ENCODE peak calls at places on chromosomes 6 and 20, in seven cellular contexts. H, R, G, B, O, E and S are unnamed samples.

GRCh38 chr20:35956616-35957015 is 2.3 kb upstream of the SCAND1 start:
- DNase-seq in R (no peak), G (no peak), H (no peak), B (no peak), E (no peak), O (no peak), S (no peak)

GRCh38 chr6:111068116-111068897 is 19.0 kb upstream of the SLC16A10 start:
- DNase-seq in H (no peak), G (no peak), O (no peak), R (no peak), B (no peak), E (no peak), S (no peak)

GRCh38 chr6:83231146-83231545 is 38.0 kb downstream of the RWDD2A start:
- DNase-seq in R (no peak), B (no peak), E (no peak), H (no peak), O (no peak), G (no peak), S (no peak)

GRCh38 chr20:50216543-50217206 is 26.0 kb downstream of the CEBPB start:
- DNase-seq in R (no peak), H (no peak), E (peak), B (peak), O (no peak), G (no peak), S (no peak)

GRCh38 chr6:117169781-117170281 is 95.5 kb upstream of the VGLL2 start:
- DNase-seq in R (no peak), B (no peak), H (no peak), G (no peak), O (no peak), E (no peak), S (no peak)

GRCh38 chr6:44002071-44002590 is 125.1 kb downstream of the MRPL14 start:
- DNase-seq in H (peak), R (no peak), E (peak), B (peak), O (no peak), G (no peak), S (no peak)

GRCh38 chr20:46721476-46721875 is 12.0 kb downstream of the SLC2A10 start:
- DNase-seq in O (no peak), E (no peak), R (no peak), B (no peak), H (no peak), G (no peak), S (no peak)

GRCh38 chr20:63546686-63547483 is 664 bp downstream of the SRMS start:
- DNase-seq in E (peak), G (no peak), H (no peak), B (no peak), R (no peak), O (no peak), S (no peak)

GRCh38 chr20:63519765-63520593 is 586 bp upstream of the PPDPF start:
- DNase-seq in B (peak), H (peak), O (peak), E (peak), G (no peak), R (peak), S (no peak)

GRCh38 chr6:148559848-148560433 is 186.9 kb upstream of the UST start:
- DNase-seq in H (peak), R (peak), E (peak), G (peak), B (peak), O (peak), S (no peak)

GRCh38 chr20:9348746-9349145 is 165.6 kb upstream of the LAMP5 start:
- DNase-seq in H (no peak), R (no peak), G (no peak), B (no peak), E (no peak), O (no peak), S (no peak)

GRCh38 chr6:63214816-63215215 is 3.5 kb downstream of the FKBP1C start:
- DNase-seq in O (no peak), E (no peak), R (no peak), H (no peak), G (no peak), B (no peak), S (no peak)

GRCh38 chr6:38997128-38997761 is 51.3 kb upstream of the GLP1R start:
- DNase-seq in H (peak), B (peak), E (peak), R (peak), G (no peak), O (peak), S (no peak)

GRCh38 chr6:42748241-42748898 is 2.5 kb upstream of the TBCC start:
- DNase-seq in R (no peak), B (no peak), O (no peak), G (no peak), H (no peak), E (no peak), S (no peak)

GRCh38 chr20:59240006-59240405 is 60.4 kb upstream of the EDN3 start:
- DNase-seq in G (no peak), E (no peak), O (no peak), B (no peak), H (no peak), R (no peak), S (no peak)

GRCh38 chr6:20827798-20828197 is 293.5 kb downstream of the CDKAL1 start:
- DNase-seq in R (no peak), E (no peak), B (no peak), H (no peak), G (no peak), O (no peak), S (no peak)

GRCh38 chr20:51122931-51123658 is 100.2 kb upstream of the KCNG1 start:
- DNase-seq in R (no peak), E (no peak), G (no peak), B (no peak), H (no peak), O (no peak), S (no peak)

GRCh38 chr6:18155273-18155863 is at the start of gene KDM1B:
- DNase-seq in O (peak), E (peak), B (no peak), H (no peak), R (peak), G (no peak), S (peak)

GRCh38 chr6:46993846-46994245 is 48.3 kb downstream of the ADGRF1 start:
- DNase-seq in E (no peak), B (no peak), G (no peak), R (no peak), O (no peak), H (no peak), S (no peak)

GRCh38 chr6:54802775-54803631 is 43.6 kb upstream of the FAM83B start:
- DNase-seq in B (peak), G (no peak), O (no peak), H (no peak), R (no peak), E (no peak), S (no peak)

GRCh38 chr20:48463916-48464315 is 363.9 kb downstream of the PREX1 start:
- DNase-seq in O (no peak), E (no peak), R (no peak), B (no peak), G (no peak), H (no peak), S (no peak)

GRCh38 chr6:26613717-26614683 is 17.2 kb downstream of the ABT1 start:
- DNase-seq in H (peak), R (no peak), B (peak), E (peak), O (no peak), G (no peak), S (no peak)

GRCh38 chr6:45923831-45924391 is 91.7 kb downstream of the CLIC5 start:
- DNase-seq in O (no peak), E (no peak), B (peak), R (peak), H (no peak), G (no peak), S (peak)

GRCh38 chr20:61897401-61898295 is 168.0 kb downstream of the TAF4 start:
- DNase-seq in E (no peak), B (no peak), G (no peak), O (no peak), R (no peak), H (no peak), S (no peak)

GRCh38 chr20:61895686-61896057 is 170.0 kb downstream of the TAF4 start:
- DNase-seq in E (no peak), R (no peak), B (no peak), O (no peak), G (no peak), H (no peak), S (no peak)

GRCh38 chr20:61898405-61898804 is 167.3 kb downstream of the TAF4 start:
- DNase-seq in B (no peak), E (no peak), H (no peak), R (no peak), O (no peak), G (no peak), S (no peak)

GRCh38 chr20:61895016-61895415 is 170.7 kb downstream of the TAF4 start:
- DNase-seq in R (no peak), H (no peak), B (no peak), E (no peak), G (no peak), O (no peak), S (no peak)

DNA sequence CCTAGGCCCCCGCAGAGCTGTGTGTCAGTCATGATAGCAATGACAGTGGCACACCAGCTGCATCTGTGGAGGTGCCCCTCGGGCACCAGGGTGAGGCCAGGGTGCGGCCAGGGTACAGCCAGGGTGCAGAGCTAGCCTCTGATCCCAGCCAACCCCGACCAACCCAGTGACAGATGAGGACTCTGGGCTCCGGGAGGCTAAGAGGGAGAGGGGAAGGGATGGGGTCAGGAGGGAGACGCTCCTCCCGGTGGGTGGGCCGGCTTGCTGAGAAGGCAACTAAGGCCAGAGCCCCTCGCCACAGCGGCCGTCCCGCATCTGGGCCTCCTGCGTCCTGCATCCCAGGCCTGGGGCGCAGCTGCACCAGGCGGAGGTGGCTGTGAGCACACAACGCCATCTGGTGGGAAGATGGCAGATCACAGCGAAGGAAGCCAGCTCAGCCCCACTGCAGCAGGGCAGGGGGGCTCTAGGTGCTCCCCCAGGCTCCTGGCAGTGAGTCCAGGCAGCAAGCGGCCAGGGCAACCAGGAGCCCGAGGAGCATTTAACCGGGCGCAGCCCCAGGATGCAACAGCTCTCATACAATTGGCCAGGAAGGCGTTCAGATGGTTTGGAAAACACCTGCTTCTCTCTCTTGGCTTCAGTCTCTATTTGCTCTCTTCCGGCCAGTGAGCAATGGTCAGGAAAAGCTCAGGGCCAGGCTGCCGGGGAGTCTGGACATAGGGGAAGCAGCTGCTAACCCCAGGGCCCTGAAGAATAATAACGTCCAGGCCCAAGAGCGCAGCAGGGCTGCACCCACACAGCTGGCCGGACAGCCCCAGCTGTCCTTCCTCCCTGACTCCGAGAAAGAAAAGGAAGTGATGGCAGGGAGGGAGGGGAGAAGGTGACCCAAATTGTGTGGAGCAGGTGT is 169.4 kb downstream of the TAF4 start:
- DNase-seq in G (no peak), O (peak), B (peak), R (peak), H (peak), E (peak), S (no peak)
- TF ChIP-seq CTCF in G (no peak), O (peak), B (peak), R (peak), H (peak), E (peak), S (peak)

DNA sequence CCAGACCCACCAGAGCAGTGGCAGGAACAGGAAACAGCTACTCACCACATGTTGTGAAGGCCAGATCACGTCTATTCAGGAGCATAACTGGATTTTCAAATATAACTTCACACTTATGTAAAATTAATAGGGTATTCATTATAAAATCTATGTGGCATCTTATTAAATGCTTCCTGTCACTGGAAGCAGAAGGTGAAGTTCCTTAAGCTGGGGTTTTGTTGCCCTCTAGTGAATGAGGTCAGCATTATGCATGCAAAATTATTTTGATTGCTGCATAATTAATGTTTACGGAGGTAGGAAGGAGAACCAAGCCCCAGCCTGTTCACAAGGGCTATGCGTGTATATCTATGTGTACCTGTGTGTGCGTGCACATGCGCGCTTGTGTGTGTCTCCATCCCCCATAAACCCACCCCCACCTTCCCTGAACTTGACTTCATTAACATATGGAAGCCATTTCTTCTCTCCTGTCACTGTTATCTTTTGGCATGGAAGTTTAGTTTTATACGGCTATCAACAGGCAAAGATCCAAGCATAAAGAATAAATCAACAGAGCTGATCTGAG is 90.3 kb upstream of the CDH4 start:
- DNase-seq in R (no peak), B (no peak), E (no peak), G (no peak), H (no peak), O (no peak), S (no peak)
- TF ChIP-seq CTCF in R (no peak), B (peak), E (no peak), G (no peak), H (no peak), O (no peak), S (no peak)

GRCh38 chr6:122839906-122840305 is 50.8 kb downstream of the SMPDL3A start:
- DNase-seq in H (no peak), R (no peak), B (peak), G (no peak), O (no peak), E (no peak), S (no peak)

GRCh38 chr6:122832515-122833228 is 43.6 kb downstream of the SMPDL3A start:
- DNase-seq in O (no peak), E (no peak), B (no peak), G (no peak), R (no peak), H (peak), S (no peak)

GRCh38 chr6:122833229-122833556 is 44.1 kb downstream of the SMPDL3A start:
- DNase-seq in B (peak), G (no peak), O (no peak), H (no peak), E (peak), R (no peak), S (no peak)

GRCh38 chr6:122839477-122839876 is 50.4 kb downstream of the SMPDL3A start:
- DNase-seq in R (peak), O (peak), G (peak), E (peak), B (peak), H (peak), S (peak)

DNA sequence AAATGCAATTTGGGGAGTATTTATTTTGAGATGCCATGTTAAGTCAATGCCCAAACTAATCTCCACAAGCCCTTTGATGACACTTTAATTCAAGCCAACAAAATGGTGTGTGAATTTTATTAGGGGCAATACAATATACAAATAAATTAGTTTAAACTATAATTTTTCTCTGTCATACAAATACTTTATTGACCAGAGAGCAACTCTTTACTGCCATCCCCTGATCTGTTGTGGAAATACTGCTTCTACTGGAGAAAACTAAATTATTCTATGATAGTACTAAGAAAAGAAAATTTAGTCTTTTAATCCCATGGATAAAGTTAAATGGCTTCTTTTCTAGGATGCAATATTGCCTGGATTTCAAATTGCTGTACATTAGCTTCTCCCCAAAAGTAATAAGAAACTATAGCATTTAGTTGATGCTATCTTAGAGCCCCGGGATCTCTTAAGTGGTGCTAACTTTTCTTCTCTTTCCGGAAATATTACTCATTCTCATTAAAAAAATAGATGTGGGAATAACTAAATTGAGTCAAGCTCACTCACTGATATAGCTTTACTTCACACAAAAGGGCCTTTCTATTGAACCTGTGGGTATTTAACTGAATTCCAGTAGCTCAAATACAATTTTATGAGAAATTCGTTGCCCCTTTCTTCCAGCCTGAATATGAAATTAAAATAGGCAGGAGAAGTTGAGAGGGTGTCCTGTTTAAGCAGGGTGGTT is 49.2 kb downstream of the SMPDL3A start:
- DNase-seq in H (no peak), B (no peak), O (no peak), E (no peak), G (no peak), R (no peak), S (no peak)
- TF ChIP-seq CTCF in H (peak), B (peak), O (peak), E (peak), G (no peak), R (no peak), S (peak)

GRCh38 chr6:34126419-34126818 is 19.5 kb downstream of the GRM4 start:
- DNase-seq in G (no peak), O (no peak), H (no peak), E (peak), B (no peak), R (no peak), S (no peak)
- TF ChIP-seq CTCF in G (no peak), O (no peak), H (no peak), E (peak), B (peak), R (no peak), S (no peak)

DNA sequence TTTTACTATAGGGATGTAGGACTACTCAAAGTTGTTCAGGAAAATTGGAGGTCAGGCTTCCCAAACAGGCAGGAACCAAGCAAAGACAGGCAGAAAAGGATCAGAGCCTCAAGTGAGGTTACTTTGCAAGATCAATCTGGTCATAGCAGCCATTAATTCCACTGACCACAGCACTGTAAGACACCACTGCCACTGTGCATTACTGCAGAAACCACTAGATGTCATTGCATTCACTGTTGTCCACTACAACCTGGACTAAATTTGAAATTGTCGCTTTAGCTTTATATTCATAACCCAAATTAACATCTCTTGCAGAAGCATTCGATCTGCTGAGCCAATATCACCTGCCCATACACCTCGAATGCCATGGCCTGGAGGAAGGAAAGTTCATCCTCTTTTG is 126.9 kb upstream of the UFL1 start:
- DNase-seq in G (no peak), O (peak), R (peak), E (peak), H (no peak), B (no peak), S (no peak)
- TF ChIP-seq CTCF in G (no peak), O (peak), R (peak), E (peak), H (peak), B (peak), S (peak)

GRCh38 chr6:27811383-27811782 is 100.8 kb downstream of the OR2B2 start:
- DNase-seq in G (no peak), B (no peak), E (no peak), H (no peak), O (no peak), R (no peak), S (no peak)

GRCh38 chr6:27812078-27812804 is 100.0 kb downstream of the OR2B2 start:
- DNase-seq in G (no peak), O (no peak), B (no peak), R (no peak), H (no peak), E (no peak), S (no peak)

GRCh38 chr6:27810768-27811298 is 101.4 kb downstream of the OR2B2 start:
- DNase-seq in H (no peak), E (peak), R (no peak), G (no peak), B (no peak), O (no peak), S (no peak)

GRCh38 chr6:27809067-27809938 is 102.9 kb downstream of the OR2B2 start:
- DNase-seq in R (no peak), E (no peak), H (no peak), B (no peak), O (no peak), G (no peak), S (no peak)

GRCh38 chr6:27809939-27810767 is 102.0 kb downstream of the OR2B2 start:
- DNase-seq in R (peak), H (peak), O (peak), E (no peak), B (peak), G (peak), S (peak)
- TF ChIP-seq CTCF in R (no peak), H (no peak), O (no peak), E (no peak), B (peak), G (no peak), S (peak)